ENCODE peak calls at places on chromosomes 4 and X, in five cellular contexts. One of them, this sample, is unnamed.

GRCh38 chr4:74793757-74794340 is 474 bp downstream of the BTC start:
- DNase-seq in heart left ventricle: peak; percentile 63
- DNase-seq in body of pancreas: peak; percentile 85
- DNase-seq in uterus: peak; percentile 25
- DNase-seq in HepG2: peak; percentile 3
- DNase-seq in this sample: peak; percentile 40

GRCh38 chr4:1684756-1685603 is 867 bp upstream of the FAM53A start:
- DNase-seq in heart left ventricle: no peak
- DNase-seq in body of pancreas: no peak
- DNase-seq in uterus: peak; percentile 24
- DNase-seq in HepG2: no peak
- DNase-seq in this sample: peak; percentile 35

GRCh38 chr4:26484538-26484937 is 5.7 kb downstream of the CCKAR start:
- DNase-seq in heart left ventricle: no peak
- DNase-seq in body of pancreas: no peak
- DNase-seq in uterus: no peak
- DNase-seq in HepG2: no peak
- DNase-seq in this sample: no peak

GRCh38 chr4:168221298-168221697 is 97.3 kb downstream of the DDX60 start:
- DNase-seq in heart left ventricle: no peak
- DNase-seq in body of pancreas: peak; percentile 28
- DNase-seq in uterus: no peak
- DNase-seq in HepG2: no peak
- DNase-seq in this sample: no peak

GRCh38 chr4:45701616-45702015 is 422.2 kb downstream of the GABRG1 start:
- DNase-seq in heart left ventricle: no peak
- DNase-seq in body of pancreas: no peak
- DNase-seq in uterus: no peak
- DNase-seq in HepG2: no peak
- DNase-seq in this sample: no peak

GRCh38 chr4:40842725-40843401 is 93.1 kb downstream of the NSUN7 start:
- DNase-seq in heart left ventricle: no peak
- DNase-seq in body of pancreas: no peak
- DNase-seq in uterus: no peak
- DNase-seq in HepG2: peak; percentile 32
- DNase-seq in this sample: no peak

GRCh38 chrX:943035-943434 is 269.4 kb downstream of the CRLF2 start:
- DNase-seq in heart left ventricle: no peak
- DNase-seq in body of pancreas: no peak
- DNase-seq in uterus: no peak
- DNase-seq in HepG2: no peak
- DNase-seq in this sample: no peak

GRCh38 chr4:81335221-81335912 is 120.3 kb upstream of the PRKG2 start:
- DNase-seq in heart left ventricle: no peak
- DNase-seq in body of pancreas: no peak
- DNase-seq in uterus: no peak
- DNase-seq in HepG2: no peak
- DNase-seq in this sample: no peak

GRCh38 chr4:41880022-41880837 is 55.0 kb upstream of the TMEM33 start:
- DNase-seq in heart left ventricle: no peak
- DNase-seq in body of pancreas: no peak
- DNase-seq in uterus: no peak
- DNase-seq in HepG2: no peak
- DNase-seq in this sample: no peak

GRCh38 chrX:64894454-64895038 is 81.7 kb downstream of the ZC4H2 start:
- DNase-seq in heart left ventricle: no peak
- DNase-seq in body of pancreas: peak; percentile 13
- DNase-seq in uterus: no peak
- DNase-seq in HepG2: peak; percentile 36
- DNase-seq in this sample: peak; percentile 16

GRCh38 chr4:139656614-139657486 is 8.8 kb upstream of the MGST2 start:
- DNase-seq in heart left ventricle: no peak
- DNase-seq in body of pancreas: peak; percentile 58
- DNase-seq in uterus: peak; percentile 43
- DNase-seq in HepG2: peak; percentile 76
- DNase-seq in this sample: peak; percentile 75

GRCh38 chrX:39601193-39602085 is 496.3 kb downstream of the BCOR start:
- DNase-seq in heart left ventricle: no peak
- DNase-seq in body of pancreas: no peak
- DNase-seq in uterus: no peak
- DNase-seq in HepG2: no peak
- DNase-seq in this sample: no peak

GRCh38 chrX:152896450-152896849 is 1.4 kb upstream of the ZNF185 start:
- DNase-seq in heart left ventricle: no peak
- DNase-seq in body of pancreas: no peak
- DNase-seq in uterus: no peak
- DNase-seq in HepG2: no peak
- DNase-seq in this sample: no peak

GRCh38 chr4:148315049-148315448 is 127.2 kb downstream of the NR3C2 start:
- DNase-seq in heart left ventricle: no peak
- DNase-seq in body of pancreas: no peak
- DNase-seq in uterus: no peak
- DNase-seq in HepG2: no peak
- DNase-seq in this sample: no peak

GRCh38 chrX:480861-481417 is 94.2 kb upstream of the PPP2R3B start:
- DNase-seq in heart left ventricle: no peak
- DNase-seq in body of pancreas: no peak
- DNase-seq in uterus: no peak
- DNase-seq in HepG2: no peak
- DNase-seq in this sample: no peak

GRCh38 chr4:176995-177394 is 52.7 kb downstream of the ZNF718 start:
- DNase-seq in heart left ventricle: no peak
- DNase-seq in body of pancreas: no peak
- DNase-seq in uterus: no peak
- DNase-seq in HepG2: no peak
- DNase-seq in this sample: no peak

GRCh38 chrX:71184803-71185495 is 38.1 kb upstream of the GJB1 start:
- DNase-seq in heart left ventricle: no peak
- DNase-seq in body of pancreas: peak; percentile 29
- DNase-seq in uterus: no peak
- DNase-seq in HepG2: no peak
- DNase-seq in this sample: no peak

GRCh38 chr4:183201331-183201730 is 102.3 kb downstream of the WWC2 start:
- DNase-seq in heart left ventricle: no peak
- DNase-seq in body of pancreas: no peak
- DNase-seq in uterus: no peak
- DNase-seq in HepG2: no peak
- DNase-seq in this sample: no peak

GRCh38 chr4:113935190-113935589 is 44.3 kb downstream of the ARSJ start:
- DNase-seq in heart left ventricle: no peak
- DNase-seq in body of pancreas: no peak
- DNase-seq in uterus: no peak
- DNase-seq in HepG2: no peak
- DNase-seq in this sample: no peak

GRCh38 chr4:150971901-150972300 is 43.2 kb downstream of the LRBA start:
- DNase-seq in heart left ventricle: no peak
- DNase-seq in body of pancreas: no peak
- DNase-seq in uterus: no peak
- DNase-seq in HepG2: no peak
- DNase-seq in this sample: no peak

GRCh38 chrX:8783100-8784098 is 17.8 kb downstream of the FAM9A start:
- DNase-seq in heart left ventricle: no peak
- DNase-seq in body of pancreas: peak; percentile 62
- DNase-seq in uterus: no peak
- DNase-seq in HepG2: peak; percentile 6
- DNase-seq in this sample: no peak

GRCh38 chr4:100504086-100504874 is 13.5 kb downstream of the EMCN start:
- DNase-seq in heart left ventricle: no peak
- DNase-seq in body of pancreas: no peak
- DNase-seq in uterus: no peak
- DNase-seq in HepG2: no peak
- DNase-seq in this sample: no peak

GRCh38 chrX:58025979-58026378 is 115.7 kb upstream of the ZXDA start:
- DNase-seq in heart left ventricle: no peak
- DNase-seq in body of pancreas: peak; percentile 26
- DNase-seq in uterus: no peak
- DNase-seq in HepG2: peak; percentile 17
- DNase-seq in this sample: peak; percentile 30

GRCh38 chr4:180028682-180029081 is 2214.5 kb upstream of the TENM3 start:
- DNase-seq in heart left ventricle: no peak
- DNase-seq in body of pancreas: peak; percentile 45
- DNase-seq in uterus: no peak
- DNase-seq in HepG2: peak; percentile 58
- DNase-seq in this sample: no peak

GRCh38 chr4:185713731-185714130 is 98.3 kb downstream of the SORBS2 start:
- DNase-seq in heart left ventricle: no peak
- DNase-seq in body of pancreas: no peak
- DNase-seq in uterus: no peak
- DNase-seq in HepG2: peak; percentile 88
- DNase-seq in this sample: no peak

GRCh38 chr4:185716008-185716976 is 95.7 kb downstream of the SORBS2 start:
- DNase-seq in heart left ventricle: no peak
- DNase-seq in body of pancreas: peak; percentile 36
- DNase-seq in uterus: no peak
- DNase-seq in HepG2: no peak
- DNase-seq in this sample: no peak

GRCh38 chr4:185718578-185719492 is 93.2 kb downstream of the SORBS2 start:
- DNase-seq in heart left ventricle: no peak
- DNase-seq in body of pancreas: no peak
- DNase-seq in uterus: no peak
- DNase-seq in HepG2: no peak
- DNase-seq in this sample: no peak

GRCh38 chr4:185719493-185719843 is 92.5 kb downstream of the SORBS2 start:
- DNase-seq in heart left ventricle: no peak
- DNase-seq in body of pancreas: no peak
- DNase-seq in uterus: no peak
- DNase-seq in HepG2: no peak
- DNase-seq in this sample: no peak

GRCh38 chr4:185717018-185717726 is 94.8 kb downstream of the SORBS2 start:
- DNase-seq in heart left ventricle: no peak
- DNase-seq in body of pancreas: no peak
- DNase-seq in uterus: no peak
- DNase-seq in HepG2: no peak
- DNase-seq in this sample: peak; percentile 80
- H3K27ac ChIP-seq in heart left ventricle: peak overlapping the region; percentile 59
- H3K27ac ChIP-seq in body of pancreas: peak overlapping the region; percentile 73
- H3K27ac ChIP-seq in uterus: peak overlapping the region; percentile 28
- H3K27ac ChIP-seq in HepG2: no peak overlapping the region
- H3K27ac ChIP-seq in this sample: peak overlapping the region; percentile 66

DNA sequence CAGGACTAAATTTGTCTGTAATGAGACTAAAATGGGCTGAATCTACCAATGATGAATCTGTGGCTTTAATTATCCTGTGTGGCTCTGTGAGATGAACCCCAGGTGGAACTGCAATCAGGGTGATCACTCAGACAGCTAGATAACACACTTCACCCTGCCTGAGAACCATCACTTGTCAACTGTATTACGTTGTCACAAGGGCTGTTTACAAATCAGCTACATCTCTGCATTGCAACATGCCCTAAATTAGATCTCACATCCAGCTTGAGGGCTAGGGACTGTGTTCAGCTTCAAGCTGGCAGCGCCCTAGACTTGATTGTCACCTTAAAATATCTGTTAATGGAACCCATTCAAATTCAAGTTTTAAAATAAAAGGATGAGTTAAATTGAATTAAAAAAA is 77.0 kb downstream of the SH3KBP1 start:
- DNase-seq in heart left ventricle: no peak
- DNase-seq in body of pancreas: no peak
- DNase-seq in uterus: no peak
- DNase-seq in HepG2: no peak
- DNase-seq in this sample: no peak
- TF ChIP-seq POLR2A in heart left ventricle: no peak
- TF ChIP-seq POLR2A in body of pancreas: no peak
- TF ChIP-seq POLR2A in uterus: no peak
- TF ChIP-seq POLR2A in HepG2: no peak
- TF ChIP-seq POLR2A in this sample: no peak

GRCh38 chrX:97401586-97402101 is 517.9 kb downstream of the RPA4 start:
- DNase-seq in heart left ventricle: no peak
- DNase-seq in body of pancreas: no peak
- DNase-seq in uterus: no peak
- DNase-seq in HepG2: no peak
- DNase-seq in this sample: no peak
- H3K27ac ChIP-seq in heart left ventricle: no peak overlapping the region
- H3K27ac ChIP-seq in body of pancreas: no peak overlapping the region
- H3K27ac ChIP-seq in uterus: no peak overlapping the region
- H3K27ac ChIP-seq in HepG2: no peak overlapping the region
- H3K27ac ChIP-seq in this sample: no peak overlapping the region

DNA sequence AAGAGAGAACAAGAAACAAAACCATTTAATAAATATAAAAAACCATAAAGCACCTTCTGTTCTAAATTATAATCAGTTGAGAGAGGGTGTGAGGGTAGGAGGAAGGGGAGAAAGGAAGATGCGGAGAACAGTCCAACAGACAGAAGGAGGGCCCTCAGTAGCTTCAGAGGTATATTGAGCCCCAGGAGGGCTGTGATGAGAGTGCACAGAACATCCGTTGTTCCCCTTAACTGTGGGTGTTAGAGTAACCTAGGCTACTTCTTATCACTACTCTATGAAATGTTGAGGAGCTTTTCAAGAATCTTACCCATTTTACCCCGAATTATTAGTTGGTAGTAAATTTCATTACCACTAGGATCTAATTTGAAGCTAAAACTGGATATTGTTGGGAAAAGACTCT is 13.8 kb downstream of the GPC3 start:
- DNase-seq in heart left ventricle: no peak
- DNase-seq in body of pancreas: no peak
- DNase-seq in uterus: no peak
- DNase-seq in HepG2: no peak
- DNase-seq in this sample: no peak
- TF ChIP-seq POLR2A in heart left ventricle: no peak
- TF ChIP-seq POLR2A in body of pancreas: no peak
- TF ChIP-seq POLR2A in uterus: no peak
- TF ChIP-seq POLR2A in HepG2: no peak
- TF ChIP-seq POLR2A in this sample: no peak

GRCh38 chr4:53234669-53235068 is 131.2 kb downstream of the SCFD2 start:
- DNase-seq in heart left ventricle: no peak
- DNase-seq in body of pancreas: no peak
- DNase-seq in uterus: no peak
- DNase-seq in HepG2: no peak
- DNase-seq in this sample: no peak
- H3K27ac ChIP-seq in heart left ventricle: no peak overlapping the region
- H3K27ac ChIP-seq in body of pancreas: no peak overlapping the region
- H3K27ac ChIP-seq in uterus: no peak overlapping the region
- H3K27ac ChIP-seq in HepG2: no peak overlapping the region
- H3K27ac ChIP-seq in this sample: no peak overlapping the region

GRCh38 chrX:13085533-13085932 is 41.1 kb upstream of the FAM9C start:
- DNase-seq in heart left ventricle: no peak
- DNase-seq in body of pancreas: no peak
- DNase-seq in uterus: no peak
- DNase-seq in HepG2: no peak
- DNase-seq in this sample: no peak
- TF ChIP-seq POLR2A in heart left ventricle: no peak
- TF ChIP-seq POLR2A in body of pancreas: no peak
- TF ChIP-seq POLR2A in uterus: no peak
- TF ChIP-seq POLR2A in HepG2: no peak
- TF ChIP-seq POLR2A in this sample: no peak

DNA sequence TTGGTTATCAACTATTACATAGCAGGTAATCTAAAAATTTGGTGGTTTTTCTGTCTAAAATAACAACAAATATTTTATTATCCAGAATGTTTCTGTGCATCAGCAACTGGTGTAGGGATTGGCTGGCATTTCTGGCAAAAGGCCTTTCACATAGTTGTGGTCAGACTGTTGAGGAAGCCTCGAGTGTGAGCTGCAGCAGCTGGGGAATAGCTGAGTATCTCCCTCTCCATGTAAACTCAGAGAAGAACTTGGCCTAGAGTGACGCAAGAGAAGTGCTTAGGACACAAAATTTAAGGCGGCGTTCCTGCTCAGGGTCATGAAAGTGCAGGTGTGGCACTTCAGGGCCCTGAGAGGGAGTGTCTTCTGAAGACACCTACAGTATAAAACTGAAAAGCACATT is 558.9 kb downstream of the SPOCK3 start:
- DNase-seq in heart left ventricle: no peak
- DNase-seq in body of pancreas: no peak
- DNase-seq in uterus: no peak
- DNase-seq in HepG2: no peak
- DNase-seq in this sample: no peak
- H3K27ac ChIP-seq in heart left ventricle: no peak overlapping the region
- H3K27ac ChIP-seq in body of pancreas: no peak overlapping the region
- H3K27ac ChIP-seq in uterus: no peak overlapping the region
- H3K27ac ChIP-seq in HepG2: no peak overlapping the region
- H3K27ac ChIP-seq in this sample: no peak overlapping the region